ENCODE peak calls at places on chromosome 11, in five cellular contexts. D, V, A, W and M are unnamed samples.

GRCh38 chr11:83319346-83319745 is 33.2 kb upstream of the CCDC90B start:
- DNase-seq in D (no peak), V (no peak), A (no peak), W (no peak), M (no peak)

GRCh38 chr11:103703954-103704353 is 332.5 kb upstream of the DDI1 start:
- DNase-seq in D (no peak), V (no peak), A (no peak), W (no peak), M (no peak)

GRCh38 chr11:65915821-65916251 is 3.0 kb downstream of the C11orf68 start:
- DNase-seq in D (no peak), V (no peak), A (peak), W (no peak), M (no peak)

GRCh38 chr11:125062931-125063428 is at the start of gene SLC37A2:
- DNase-seq in D (peak), V (no peak), A (peak), W (no peak), M (no peak)

GRCh38 chr11:99154277-99154676 is 133.5 kb downstream of the CNTN5 start:
- DNase-seq in D (no peak), V (no peak), A (peak), W (no peak), M (no peak)

GRCh38 chr11:78564037-78564888 is 10.4 kb downstream of the NARS2 start:
- DNase-seq in D (peak), V (peak), A (no peak), W (no peak), M (peak)

GRCh38 chr11:129230006-129230405 is 37.9 kb upstream of the ARHGAP32 start:
- DNase-seq in D (no peak), V (no peak), A (no peak), W (no peak), M (peak)

GRCh38 chr11:33633251-33634003 is 67.2 kb downstream of the C11orf91 start:
- DNase-seq in D (no peak), V (no peak), A (no peak), W (no peak), M (no peak)

GRCh38 chr11:340539-341512 is 20.2 kb upstream of the IFITM3 start:
- DNase-seq in D (no peak), V (no peak), A (no peak), W (no peak), M (no peak)

GRCh38 chr11:1844221-1845094 is 5.7 kb downstream of the TNNI2 start:
- DNase-seq in D (peak), V (no peak), A (no peak), W (no peak), M (peak)

GRCh38 chr11:7971846-7972245 is 6.6 kb upstream of the NLRP10 start:
- DNase-seq in D (no peak), V (no peak), A (no peak), W (no peak), M (no peak)

GRCh38 chr11:120893431-120894206 is 130.3 kb upstream of the TBCEL start:
- DNase-seq in D (no peak), V (no peak), A (no peak), W (no peak), M (no peak)

GRCh38 chr11:36018967-36019596 is 75.2 kb downstream of the LDLRAD3 start:
- DNase-seq in D (no peak), V (no peak), A (no peak), W (no peak), M (no peak)

GRCh38 chr11:32121012-32121411 is 30.1 kb downstream of the RCN1 start:
- DNase-seq in D (no peak), V (no peak), A (no peak), W (no peak), M (no peak)

GRCh38 chr11:19499999-19500398 is 212.6 kb upstream of the NAV2 start:
- DNase-seq in D (no peak), V (no peak), A (no peak), W (no peak), M (no peak)

GRCh38 chr11:43934359-43935130 is 7.9 kb upstream of the C11orf96 start:
- DNase-seq in D (no peak), V (no peak), A (no peak), W (no peak), M (no peak)

GRCh38 chr11:108206171-108206570 is 16.3 kb downstream of the NPAT start:
- DNase-seq in D (no peak), V (no peak), A (peak), W (no peak), M (no peak)

GRCh38 chr11:64368673-64369074 is 9.7 kb downstream of the RPS6KA4 start:
- DNase-seq in D (no peak), V (no peak), A (no peak), W (no peak), M (no peak)

GRCh38 chr11:111454561-111455192 is 57.5 kb downstream of the BTG4 start:
- DNase-seq in D (peak), V (peak), A (no peak), W (peak), M (peak)

GRCh38 chr11:113627297-113627696 is 78.8 kb downstream of the TMPRSS5 start:
- DNase-seq in D (no peak), V (no peak), A (no peak), W (no peak), M (no peak)

GRCh38 chr11:79547256-79547655 is 106.4 kb upstream of the TENM4 start:
- DNase-seq in D (no peak), V (no peak), A (no peak), W (no peak), M (no peak)

GRCh38 chr11:86193297-86194095 is 51.1 kb upstream of the EED start:
- DNase-seq in D (peak), V (peak), A (peak), W (no peak), M (peak)

GRCh38 chr11:131859811-131860210 is 489.4 kb downstream of the NTM start:
- DNase-seq in D (no peak), V (no peak), A (no peak), W (no peak), M (no peak)

GRCh38 chr11:86162257-86162656 is 82.3 kb upstream of the EED start:
- DNase-seq in D (no peak), V (no peak), A (peak), W (no peak), M (peak)

GRCh38 chr11:102580185-102580951 is 44.8 kb downstream of the MMP20 start:
- DNase-seq in D (no peak), V (no peak), A (no peak), W (no peak), M (no peak)

GRCh38 chr11:130187096-130187495 is 27.5 kb downstream of the ST14 start:
- DNase-seq in D (no peak), V (no peak), A (no peak), W (no peak), M (no peak)

GRCh38 chr11:128532016-128532570 is 55.3 kb downstream of the ETS1 start:
- DNase-seq in D (no peak), V (peak), A (no peak), W (no peak), M (no peak)

GRCh38 chr11:2930705-2931415 is 1.6 kb upstream of the PHLDA2 start:
- DNase-seq in D (peak), V (peak), A (peak), W (no peak), M (no peak)

GRCh38 chr11:62146476-62147200 is 22.8 kb downstream of the INCENP start:
- DNase-seq in D (no peak), V (no peak), A (peak), W (no peak), M (no peak)

GRCh38 chr11:68043349-68044144 is 4.7 kb downstream of the TCIRG1 start:
- DNase-seq in D (no peak), V (peak), A (no peak), W (no peak), M (no peak)

GRCh38 chr11:92626624-92627023 is 342.8 kb upstream of the MTNR1B start:
- DNase-seq in D (no peak), V (no peak), A (no peak), W (no peak), M (no peak)

GRCh38 chr11:132126973-132127900 is 756.8 kb downstream of the NTM start:
- DNase-seq in D (no peak), V (peak), A (no peak), W (no peak), M (no peak)